ENCODE peak calls at places on chromosomes 1 and 21, in four cellular contexts. J, S, M and B are unnamed samples.

GRCh38 chr1:3785458-3786157 is 10.7 kb downstream of the LRRC47 start:
- ATAC-seq in S (peak), M (no peak), J (peak), B (no peak)

GRCh38 chr1:192907545-192908243 is 98.9 kb downstream of the RGS2 start:
- ATAC-seq in J (no peak), S (no peak), M (peak), B (peak)

GRCh38 chr1:59897165-59897564 is 29.4 kb downstream of the CYP2J2 start:
- ATAC-seq in S (no peak), J (no peak), M (no peak), B (no peak)

GRCh38 chr1:220991959-220992704 is 112.9 kb downstream of the HLX start:
- ATAC-seq in S (no peak), J (no peak), M (no peak), B (peak)

GRCh38 chr1:197923013-197923412 is 5.8 kb downstream of the LHX9 start:
- ATAC-seq in S (no peak), M (no peak), J (no peak), B (no peak)

GRCh38 chr1:93770640-93771039 is 89.0 kb upstream of the BCAR3 start:
- ATAC-seq in S (no peak), M (peak), J (no peak), B (no peak)

GRCh38 chr1:55060133-55060999 is 21.0 kb downstream of the PCSK9 start:
- ATAC-seq in J (no peak), S (no peak), M (peak), B (no peak)

GRCh38 chr1:220198186-220199005 is 73.9 kb downstream of the RAB3GAP2 start:
- ATAC-seq in M (no peak), S (no peak), J (no peak), B (no peak)

GRCh38 chr1:3746389-3746783 is 5.9 kb upstream of the CCDC27 start:
- ATAC-seq in J (no peak), M (peak), S (peak), B (no peak)

GRCh38 chr1:58917436-58917835 is 133.6 kb upstream of the JUN start:
- ATAC-seq in M (no peak), S (no peak), J (no peak), B (no peak)

GRCh38 chr1:156276966-156277381 is 5.7 kb downstream of the SMG5 start:
- ATAC-seq in S (no peak), J (no peak), M (no peak), B (peak)

GRCh38 chr1:177243773-177244172 is 73.0 kb downstream of the BRINP2 start:
- ATAC-seq in M (no peak), S (no peak), J (no peak), B (no peak)

GRCh38 chr1:164608651-164609057 is 49.7 kb downstream of the PBX1 start:
- ATAC-seq in J (no peak), M (no peak), S (no peak), B (no peak)

GRCh38 chr21:39175665-39176064 is 7.6 kb downstream of the PSMG1 start:
- ATAC-seq in S (no peak), J (no peak), M (no peak), B (no peak)

GRCh38 chr1:219236095-219236494 is 62.4 kb downstream of the LYPLAL1 start:
- ATAC-seq in S (no peak), J (no peak), M (no peak), B (no peak)

GRCh38 chr1:61640531-61641125 is 84.3 kb downstream of the TM2D1 start:
- ATAC-seq in M (no peak), J (no peak), S (no peak), B (no peak)

GRCh38 chr1:163093169-163093568 is 24.0 kb downstream of the RGS4 start:
- ATAC-seq in S (peak), M (no peak), J (peak), B (no peak)

GRCh38 chr1:206684003-206684402 is 702 bp upstream of the MAPKAPK2 start:
- ATAC-seq in M (no peak), S (no peak), J (no peak), B (no peak)

GRCh38 chr1:57058652-57059501 is 93.1 kb upstream of the C8B start:
- ATAC-seq in S (no peak), M (peak), J (no peak), B (no peak)

GRCh38 chr1:94634977-94635416 is 93.4 kb upstream of the F3 start:
- ATAC-seq in S (peak), M (no peak), J (peak), B (peak)

GRCh38 chr1:22285545-22286396 is 142.9 kb upstream of the WNT4 start:
- ATAC-seq in M (no peak), J (no peak), S (peak), B (no peak)

GRCh38 chr1:204130989-204131892 is 20.6 kb downstream of the ETNK2 start:
- ATAC-seq in S (no peak), J (peak), M (no peak), B (no peak)

GRCh38 chr1:236066828-236067386 is 2.0 kb upstream of the NID1 start:
- ATAC-seq in S (no peak), M (peak), J (no peak), B (peak)

GRCh38 chr1:100950776-100951175 is 54.9 kb downstream of the SLC30A7 start:
- ATAC-seq in M (no peak), J (no peak), S (no peak), B (no peak)

GRCh38 chr1:160800142-160800541 is 4.2 kb downstream of the LY9 start:
- ATAC-seq in J (no peak), M (no peak), S (no peak), B (no peak)

GRCh38 chr1:189356206-189356605 is 1121.5 kb downstream of the BRINP3 start:
- ATAC-seq in M (no peak), J (no peak), S (no peak), B (no peak)

GRCh38 chr1:204194771-204195170 is 1.5 kb downstream of the KISS1 start:
- ATAC-seq in M (no peak), S (no peak), J (no peak), B (no peak)

GRCh38 chr1:31568895-31569655 is 7.2 kb upstream of the TINAGL1 start:
- ATAC-seq in J (no peak), M (no peak), S (no peak), B (no peak)

GRCh38 chr1:89705901-89706699 is 73.2 kb downstream of the LRRC8C start:
- ATAC-seq in J (no peak), S (no peak), M (peak), B (no peak)

GRCh38 chr1:204598319-204598969 is 82.2 kb downstream of the MDM4 start:
- ATAC-seq in J (no peak), S (peak), M (peak), B (no peak)

GRCh38 chr1:47951545-47952235 is 45.5 kb downstream of the TRABD2B start:
- ATAC-seq in S (peak), J (peak), M (no peak), B (no peak)

GRCh38 chr1:39625462-39626273 is 13.8 kb downstream of the HEYL start:
- ATAC-seq in M (no peak), S (peak), J (no peak), B (peak)

GRCh38 chr21:33305344-33305671 is 19.5 kb upstream of the IFNAR1 start:
- ATAC-seq in J (no peak), M (no peak), S (no peak), B (no peak)

GRCh38 chr1:177181631-177182291 is 11.0 kb downstream of the BRINP2 start:
- ATAC-seq in M (peak), J (peak), S (peak), B (peak)

DNA sequence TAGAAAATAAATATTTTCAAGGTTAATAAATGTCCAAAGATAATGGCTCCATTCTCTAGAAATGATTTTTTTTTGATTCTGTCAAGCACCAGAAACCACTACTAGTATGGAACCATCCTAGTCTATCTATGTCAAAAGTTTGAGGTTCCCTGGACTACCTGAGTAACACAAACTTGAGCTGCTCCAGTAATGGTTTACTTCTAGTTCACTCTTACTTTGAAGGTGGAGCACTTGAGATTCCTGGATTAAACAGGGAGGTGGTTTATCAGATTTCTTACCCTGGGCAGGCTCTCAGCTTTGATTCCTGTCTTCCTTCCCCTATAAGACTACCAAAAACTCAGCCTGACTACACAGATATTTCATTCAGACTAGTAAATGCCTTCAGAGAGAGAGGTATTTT is 23.6 kb downstream of the PHC2 start:
- ATAC-seq in M (no peak), S (no peak), J (no peak), B (no peak)
- H3K27ac ChIP-seq in M (no peak), S (no peak), J (no peak), B (no peak)

GRCh38 chr1:91958926-91959325 is 9.7 kb downstream of the BRDT start:
- ATAC-seq in S (no peak), J (no peak), M (no peak), B (no peak)
- TF ChIP-seq POLR2AphosphoS5 in S (no peak), J (no peak), M (no peak), B (no peak)

GRCh38 chr1:226082959-226083302 is 20.4 kb downstream of the H3-3A start:
- ATAC-seq in J (peak), S (peak), M (peak), B (peak)

GRCh38 chr1:226085675-226086074 is 23.2 kb downstream of the H3-3A start:
- ATAC-seq in M (peak), J (no peak), S (no peak), B (no peak)

GRCh38 chr1:226082587-226082917 is 20.0 kb downstream of the H3-3A start:
- ATAC-seq in M (no peak), J (no peak), S (peak), B (no peak)

GRCh38 chr1:226086776-226087175 is 24.3 kb downstream of the H3-3A start:
- ATAC-seq in M (no peak), J (no peak), S (no peak), B (no peak)

DNA sequence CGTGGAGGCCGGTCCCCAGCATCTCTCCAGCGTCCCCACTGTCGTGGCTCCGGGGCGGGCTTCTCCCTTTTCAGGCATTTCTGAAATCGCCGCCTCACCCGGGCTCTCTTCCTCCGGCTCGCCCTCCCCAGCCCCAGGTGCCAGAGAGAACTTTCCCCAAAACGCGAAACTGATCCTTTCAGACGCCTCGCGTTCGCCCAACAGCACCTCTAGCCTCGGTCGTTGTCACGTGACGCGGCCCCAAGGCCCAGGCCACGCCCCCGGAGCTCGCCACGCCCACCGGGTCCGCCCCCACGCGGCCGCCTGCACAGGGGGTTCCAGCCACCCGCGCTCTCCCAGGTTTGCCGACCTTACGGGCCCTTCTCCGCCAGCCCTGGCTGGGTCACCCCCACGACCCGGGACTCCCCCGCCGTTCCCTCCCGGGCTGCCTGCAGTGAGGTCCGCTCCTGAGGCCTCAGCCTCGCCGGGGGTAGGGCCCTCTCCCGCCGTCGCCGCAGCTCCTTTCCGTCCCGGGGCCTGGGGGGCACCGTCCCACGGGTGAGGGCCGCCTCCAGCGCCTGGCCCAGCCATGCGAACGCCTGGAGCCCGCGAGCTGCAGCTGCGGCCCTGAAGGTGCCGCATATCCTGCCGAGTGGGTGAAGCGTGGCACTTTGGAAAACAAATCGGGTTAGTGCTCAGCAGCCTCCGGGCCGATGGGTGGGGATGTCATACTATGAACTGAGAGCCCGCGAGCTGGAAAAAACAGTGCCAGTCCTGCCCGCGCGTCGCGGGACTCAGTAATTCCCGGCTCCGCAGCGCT is 21.0 kb downstream of the H3-3A start:
- ATAC-seq in S (peak), J (peak), M (peak), B (peak)
- H3K27ac ChIP-seq in S (peak), J (peak), M (peak), B (peak)

DNA sequence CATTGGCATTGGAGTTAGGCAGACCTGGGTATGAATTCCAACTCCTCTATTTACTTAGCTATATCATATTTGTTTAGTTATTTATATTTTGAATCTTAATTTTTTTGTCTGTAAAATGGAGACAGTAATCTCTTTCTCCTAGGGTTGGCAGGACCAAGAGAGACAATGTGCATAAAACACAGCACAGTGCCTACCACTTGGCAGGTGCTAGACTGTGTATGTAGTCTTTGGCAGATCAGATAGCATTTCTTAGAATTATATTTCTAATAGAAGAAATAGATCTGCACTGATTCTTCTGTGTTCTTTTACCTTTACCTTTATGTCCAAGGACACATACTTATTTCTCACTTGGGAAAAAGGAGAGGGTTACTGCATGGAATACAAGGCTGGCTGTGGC is 177.2 kb downstream of the GIPC2 start:
- ATAC-seq in J (no peak), M (no peak), S (no peak), B (no peak)
- TF ChIP-seq POLR2AphosphoS5 in J (no peak), M (no peak), S (no peak), B (no peak)

DNA sequence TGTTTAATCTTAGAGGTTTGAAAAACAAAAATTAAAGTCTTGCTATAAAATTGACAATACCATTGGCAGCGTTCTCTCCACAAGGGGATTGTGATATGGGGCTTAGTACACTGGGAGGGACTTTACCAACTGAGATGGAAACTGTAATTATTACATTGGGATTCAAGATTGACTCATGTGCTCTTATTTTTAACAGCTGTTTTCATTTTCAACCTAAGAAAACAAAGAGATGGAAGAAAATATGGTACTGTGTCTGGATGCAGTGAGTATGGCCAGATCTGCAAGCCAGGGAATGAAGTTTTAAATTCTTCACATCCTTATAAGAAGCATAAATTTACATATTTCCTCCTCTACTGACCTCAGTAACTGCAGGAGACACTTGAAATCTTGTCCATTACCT is 81.4 kb upstream of the EDEM3 start:
- ATAC-seq in J (no peak), M (no peak), S (no peak), B (no peak)
- H3K27ac ChIP-seq in J (no peak), M (no peak), S (no peak), B (no peak)

GRCh38 chr1:12124693-12125421 is 41.9 kb upstream of the TNFRSF1B start:
- ATAC-seq in J (peak), S (peak), M (peak), B (peak)
- TF ChIP-seq POLR2AphosphoS5 in J (no peak), S (no peak), M (no peak), B (no peak)

DNA sequence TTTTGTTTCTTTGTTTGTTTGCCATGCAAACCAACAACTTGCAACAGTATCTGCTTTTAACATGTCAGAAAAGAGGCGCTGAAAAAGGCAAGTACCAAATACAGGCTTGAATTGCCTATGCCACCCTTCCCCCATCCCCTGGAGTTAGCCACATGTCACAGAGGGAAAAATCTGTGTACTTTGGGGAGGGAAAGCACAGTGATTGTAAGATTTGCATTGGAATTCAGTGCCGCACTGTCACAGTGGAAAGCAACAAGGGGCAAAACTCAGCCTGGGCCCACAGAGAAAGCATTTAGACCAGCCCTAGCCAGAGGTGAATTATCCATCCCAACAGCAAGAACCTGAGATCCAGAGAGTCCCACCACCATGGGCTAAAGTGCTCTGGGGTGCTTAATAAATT is 52.4 kb upstream of the ACADM start:
- ATAC-seq in M (no peak), J (no peak), S (peak), B (no peak)
- H3K27ac ChIP-seq in M (no peak), J (peak), S (peak), B (no peak)

GRCh38 chr1:70211536-70211935 is 6.2 kb upstream of the LRRC40 start:
- ATAC-seq in S (no peak), M (no peak), J (no peak), B (no peak)
- TF ChIP-seq POLR2AphosphoS5 in S (no peak), M (no peak), J (no peak), B (no peak)